ENCODE peak calls at places on chromosomes 5 and 9, in ten cellular contexts. Z is GM12878, U is transverse colon, B is A549, S is HepG2, D is esophagus squamous epithelium, E is prostate gland, W is tibial nerve, I is heart left ventricle, Y is breast epithelium. Q is an unnamed sample. For H3K4me1, the result is how much of the 10 kb centered on the place peaks cover.

GRCh38 chr9:126690431-126691051 is 76.8 kb downstream of the LMX1B start:
- DNase-seq in U (peak), Z (no peak), W (no peak), D (no peak), E (peak), Y (no peak), I (no peak), S (no peak), B (peak), Q (peak)

GRCh38 chr5:14728109-14728938 is 63.8 kb downstream of the OTULIN start:
- DNase-seq in E (no peak), B (no peak), D (no peak), Y (no peak), S (peak), I (no peak), Z (no peak), W (no peak), U (peak), Q (no peak)

GRCh38 chr5:125890387-125890955 is 532.7 kb upstream of the GRAMD2B start:
- DNase-seq in W (no peak), E (no peak), D (no peak), Y (no peak), U (no peak), B (no peak), Z (no peak), S (no peak), I (no peak), Q (no peak)

GRCh38 chr9:121259498-121259897 is 8.5 kb upstream of the GSN start:
- DNase-seq in E (no peak), Y (no peak), B (no peak), S (no peak), D (no peak), W (no peak), U (no peak), Z (no peak), I (no peak), Q (no peak)

GRCh38 chr5:23026252-23027170 is 173.4 kb upstream of the CDH12 start:
- DNase-seq in U (no peak), W (no peak), Z (no peak), D (no peak), Y (no peak), S (no peak), E (no peak), I (no peak), B (no peak), Q (no peak)

GRCh38 chr9:4297151-4297794 is 2.6 kb downstream of the GLIS3 start:
- DNase-seq in Y (peak), Z (no peak), D (peak), B (peak), S (peak), W (peak), I (peak), E (peak), U (peak), Q (peak)

GRCh38 chr5:55344392-55344992 is 36.7 kb downstream of the MTREX start:
- DNase-seq in U (peak), I (peak), Z (no peak), Y (peak), S (peak), B (peak), E (peak), W (peak), D (no peak), Q (peak)

GRCh38 chr9:104907278-104907951 is 20.5 kb downstream of the ABCA1 start:
- DNase-seq in E (no peak), I (peak), D (no peak), U (no peak), S (no peak), W (no peak), Y (no peak), B (no peak), Z (no peak), Q (no peak)

GRCh38 chr9:129023036-129023907 is 4.9 kb downstream of the SH3GLB2 start:
- DNase-seq in Y (no peak), D (no peak), Z (no peak), W (no peak), U (no peak), S (no peak), I (no peak), B (no peak), E (no peak), Q (peak)

GRCh38 chr5:139863361-139863760 is 67.8 kb downstream of the PSD2 start:
- DNase-seq in U (peak), I (peak), W (no peak), Y (peak), D (no peak), S (no peak), Z (no peak), B (no peak), E (peak), Q (peak)

GRCh38 chr5:38258319-38259061 is at the start of gene EGFLAM:
- DNase-seq in E (no peak), B (peak), D (no peak), Y (no peak), S (no peak), Z (no peak), W (no peak), U (no peak), I (peak), Q (peak)

GRCh38 chr9:112274600-112274999 is 58.8 kb downstream of the PTBP3 start:
- DNase-seq in B (no peak), I (no peak), D (no peak), E (no peak), W (no peak), U (no peak), Z (no peak), Y (no peak), S (no peak), Q (no peak)

GRCh38 chr5:68369436-68370125 is 154.0 kb downstream of the PIK3R1 start:
- DNase-seq in U (no peak), B (no peak), I (no peak), W (no peak), S (no peak), D (no peak), E (no peak), Y (no peak), Z (peak), Q (no peak)

GRCh38 chr9:76552751-76553150 is 93.8 kb downstream of the GCNT1 start:
- DNase-seq in I (no peak), U (no peak), Y (no peak), B (no peak), S (no peak), D (no peak), Z (no peak), W (no peak), E (no peak), Q (no peak)

GRCh38 chr5:122608222-122608621 is 166.7 kb upstream of the SNX2 start:
- DNase-seq in D (no peak), S (no peak), W (no peak), I (no peak), E (no peak), U (no peak), B (no peak), Z (no peak), Y (no peak), Q (no peak)

GRCh38 chr9:4353236-4353635 is 53.4 kb upstream of the GLIS3 start:
- DNase-seq in I (no peak), E (no peak), Z (no peak), Y (no peak), D (no peak), S (no peak), W (no peak), B (no peak), U (no peak), Q (no peak)

GRCh38 chr5:179759961-179760541 is 27.4 kb downstream of the MAML1 start:
- DNase-seq in I (no peak), U (no peak), Z (peak), B (no peak), D (no peak), E (no peak), W (no peak), Y (no peak), S (no peak), Q (no peak)

GRCh38 chr9:4555251-4555650 is 65.0 kb downstream of the SLC1A1 start:
- DNase-seq in S (no peak), U (no peak), I (peak), B (no peak), Z (no peak), E (no peak), Y (no peak), D (no peak), W (no peak), Q (no peak)

GRCh38 chr9:136087741-136088480 is 7.2 kb downstream of the NACC2 start:
- DNase-seq in D (no peak), Z (no peak), E (no peak), I (no peak), B (no peak), S (no peak), Y (no peak), U (no peak), W (no peak), Q (no peak)

GRCh38 chr5:123097871-123098735 is 9.1 kb downstream of the PRDM6 start:
- DNase-seq in Y (no peak), D (no peak), S (no peak), U (no peak), E (no peak), I (no peak), B (no peak), W (no peak), Z (no peak), Q (no peak)

GRCh38 chr9:32264171-32264862 is 120.1 kb upstream of the ACO1 start:
- DNase-seq in U (no peak), E (no peak), W (no peak), D (no peak), B (no peak), I (no peak), S (peak), Y (no peak), Z (no peak), Q (no peak)

GRCh38 chr9:7121664-7122063 is 363.9 kb downstream of the KDM4C start:
- DNase-seq in S (no peak), I (no peak), Z (no peak), E (no peak), W (no peak), D (no peak), Y (no peak), B (no peak), U (no peak), Q (no peak)

GRCh38 chr5:34547300-34548085 is 108.6 kb upstream of the RAI14 start:
- DNase-seq in U (no peak), B (no peak), Y (no peak), E (no peak), I (no peak), D (no peak), S (no peak), Z (no peak), W (no peak), Q (no peak)

GRCh38 chr9:101369286-101369685 is 15.5 kb downstream of the BAAT start:
- DNase-seq in D (no peak), Z (no peak), Y (no peak), U (no peak), W (no peak), B (peak), S (no peak), E (no peak), I (no peak), Q (no peak)

GRCh38 chr9:34559616-34560546 is 29.6 kb downstream of the CNTFR start:
- DNase-seq in I (peak), Y (no peak), Z (no peak), W (peak), S (peak), D (no peak), B (peak), E (no peak), U (peak), Q (peak)

GRCh38 chr5:66864240-66864884 is 268.2 kb downstream of the MAST4 start:
- DNase-seq in U (no peak), Z (no peak), W (no peak), I (peak), S (peak), E (no peak), D (no peak), B (peak), Y (no peak), Q (peak)

GRCh38 chr5:111935835-111936234 is 178.8 kb upstream of the NREP start:
- DNase-seq in I (no peak), W (no peak), Y (no peak), S (no peak), U (no peak), D (no peak), Z (no peak), B (no peak), E (no peak), Q (no peak)

GRCh38 chr5:134131578-134132350 is 17.3 kb downstream of the TCF7 start:
- DNase-seq in D (no peak), S (no peak), W (no peak), Z (no peak), E (no peak), I (no peak), U (no peak), B (no peak), Y (no peak), Q (no peak)

GRCh38 chr9:20683351-20684034 is 566 bp upstream of the FOCAD start:
- DNase-seq in Y (peak), Z (no peak), U (peak), S (peak), I (peak), E (peak), W (peak), B (peak), D (no peak), Q (peak)

GRCh38 chr9:113464286-113464660 is 746 bp downstream of the RGS3 start:
- DNase-seq in U (no peak), I (no peak), D (no peak), E (no peak), W (no peak), Y (no peak), S (no peak), B (no peak), Z (no peak), Q (no peak)

GRCh38 chr9:137586854-137587253 is 3.5 kb downstream of the ZMYND19 start:
- DNase-seq in S (no peak), U (no peak), Y (no peak), D (no peak), Z (no peak), E (no peak), B (no peak), I (peak), W (no peak), Q (no peak)
- H3K27ac ChIP-seq in S (no peak), U (no peak), Y (no peak), D (no peak), Z (no peak), E (no peak), B (no peak), I (no peak), W (no peak), Q (no peak)

GRCh38 chr9:134371731-134372130 is 45.5 kb downstream of the RXRA start:
- DNase-seq in W (peak), D (no peak), S (no peak), U (peak), Y (peak), B (no peak), I (peak), Z (no peak), E (peak), Q (peak)

GRCh38 chr9:134373269-134373668 is 47.0 kb downstream of the RXRA start:
- DNase-seq in Z (no peak), W (no peak), Y (no peak), D (no peak), U (no peak), B (no peak), I (no peak), S (no peak), E (no peak), Q (no peak)

GRCh38 chr9:134374301-134375010 is 48.2 kb downstream of the RXRA start:
- DNase-seq in S (no peak), U (no peak), W (no peak), I (no peak), Y (no peak), B (no peak), E (no peak), Z (no peak), D (no peak), Q (peak)

GRCh38 chr9:134373953-134374300 is 47.7 kb downstream of the RXRA start:
- DNase-seq in Z (no peak), U (no peak), Y (no peak), B (no peak), S (no peak), E (no peak), I (no peak), W (no peak), D (no peak), Q (no peak)

GRCh38 chr9:134372621-134373267 is 46.5 kb downstream of the RXRA start:
- DNase-seq in D (no peak), Y (no peak), I (peak), S (no peak), E (no peak), W (no peak), Z (no peak), B (no peak), U (peak), Q (peak)
- TF ChIP-seq POLR2A in D (no peak), Y (no peak), I (no peak), S (no peak), E (no peak), W (no peak), Z (no peak), B (no peak), U (no peak), Q (no peak)

DNA sequence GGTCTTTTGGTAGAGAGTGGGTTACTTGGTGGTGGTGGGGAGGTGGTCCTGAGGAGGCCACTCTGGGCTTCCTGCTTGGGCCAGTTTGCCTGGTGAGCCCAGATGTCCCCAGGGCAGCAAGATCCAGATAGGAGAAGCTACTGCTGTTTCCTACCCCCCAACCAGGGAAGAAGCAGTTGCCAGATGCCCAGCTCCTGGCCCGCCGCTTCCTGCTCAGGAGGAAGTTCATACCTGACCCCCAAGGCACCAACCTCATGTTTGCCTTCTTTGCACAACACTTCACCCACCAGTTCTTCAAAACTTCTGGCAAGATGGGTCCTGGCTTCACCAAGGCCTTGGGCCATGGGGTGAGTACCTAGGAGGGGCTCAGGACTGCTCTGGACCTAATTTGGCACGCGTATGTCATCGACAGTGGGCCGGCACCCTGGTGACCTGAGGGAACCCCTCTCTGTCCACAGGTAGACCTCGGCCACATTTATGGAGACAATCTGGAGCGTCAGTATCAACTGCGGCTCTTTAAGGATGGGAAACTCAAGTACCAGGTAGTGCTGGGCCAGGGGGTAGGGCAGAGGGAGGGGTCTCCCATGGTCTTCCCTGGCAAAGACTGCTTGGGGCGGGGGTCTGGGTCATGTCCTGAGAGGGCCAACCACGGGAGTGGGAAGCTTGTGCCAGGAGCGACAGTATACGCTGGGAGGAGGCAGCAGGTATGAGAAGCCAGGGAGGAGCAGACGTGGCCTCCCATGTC is 10.6 kb downstream of the PTGS1 start:
- DNase-seq in I (no peak), Z (no peak), Y (no peak), S (no peak), B (no peak), U (no peak), E (no peak), D (no peak), W (no peak), Q (no peak)
- H3K4me1 ChIP-seq in I (under half), Z (under half), Y (under half), S (under half), B (under half), U (under half), E (under half), D (under half), W (under half), Q (under half)

DNA sequence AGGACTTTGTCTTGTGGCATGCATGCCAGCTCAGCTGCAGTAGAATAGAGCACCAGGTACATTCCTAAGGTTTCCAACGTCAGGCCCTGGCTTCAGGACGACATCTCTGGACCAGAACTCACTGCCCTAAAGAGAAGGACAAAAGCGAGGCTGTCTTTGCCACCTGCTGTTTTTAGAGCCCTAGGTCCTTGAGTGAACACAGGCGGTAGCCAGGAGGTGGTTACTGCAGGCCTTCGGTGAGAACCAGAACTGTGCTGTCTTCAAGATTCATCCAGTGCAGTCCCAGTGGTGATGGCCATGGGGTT is 288.9 kb upstream of the CDH18 start:
- DNase-seq in Z (no peak), B (no peak), S (no peak), D (no peak), Y (no peak), E (no peak), W (no peak), U (no peak), I (no peak), Q (no peak)
- H3K27ac ChIP-seq in Z (no peak), B (peak), S (no peak), D (no peak), Y (no peak), E (no peak), W (no peak), U (no peak), I (no peak), Q (no peak)